ENCODE peak calls at places on chromosomes 1 and 21, in five cellular contexts. E, I, G, M and K are unnamed samples. For H3K27me3, the result is how much of the 10 kb centered on the place peaks cover.

GRCh38 chr1:171740987-171741871 is 636 bp downstream of the VAMP4 start:
- DNase-seq in G (no peak), E (peak), I (no peak), M (no peak), K (peak)

GRCh38 chr1:227959325-227959860 is 11.7 kb upstream of the WNT9A start:
- DNase-seq in G (peak), I (no peak), E (no peak), M (no peak), K (no peak)

GRCh38 chr1:62530516-62531154 is 66.7 kb upstream of the ANGPTL3 start:
- DNase-seq in I (no peak), E (no peak), M (peak), G (no peak), K (peak)

GRCh38 chr1:83787246-83787998 is 211.5 kb downstream of the TTLL7 start:
- DNase-seq in I (no peak), G (no peak), E (no peak), M (no peak), K (no peak)

GRCh38 chr1:172969611-172970010 is 81.1 kb downstream of the TNFSF18 start:
- DNase-seq in I (no peak), G (no peak), E (no peak), M (no peak), K (no peak)

GRCh38 chr1:87916965-87917364 is 588.3 kb downstream of the LMO4 start:
- DNase-seq in M (no peak), I (no peak), G (no peak), E (no peak), K (no peak)

GRCh38 chr1:151946366-151946764 is 37.1 kb upstream of the THEM4 start:
- DNase-seq in M (no peak), E (no peak), G (no peak), I (no peak), K (peak)

GRCh38 chr1:38029081-38029681 is 16.6 kb downstream of the UTP11 start:
- DNase-seq in G (no peak), E (no peak), M (no peak), I (no peak), K (no peak)

GRCh38 chr1:203555484-203556046 is 61.6 kb downstream of the OPTC start:
- DNase-seq in E (no peak), G (no peak), I (no peak), M (no peak), K (no peak)

GRCh38 chr1:210360852-210361477 is 32.3 kb downstream of the HHAT start:
- DNase-seq in E (no peak), M (no peak), G (no peak), I (no peak), K (peak)

GRCh38 chr1:2583871-2584341 is 2.7 kb upstream of the PRXL2B start:
- DNase-seq in G (peak), E (no peak), M (peak), I (no peak), K (peak)

GRCh38 chr21:34881894-34882371 is 167.2 kb downstream of the RUNX1 start:
- DNase-seq in I (no peak), G (no peak), M (no peak), E (no peak), K (peak)

GRCh38 chr1:22916469-22916817 is 56.2 kb downstream of the LACTBL1 start:
- DNase-seq in G (no peak), I (no peak), M (no peak), E (no peak), K (peak)

GRCh38 chr1:90405726-90406125 is 311.4 kb downstream of the BARHL2 start:
- DNase-seq in G (no peak), I (no peak), E (no peak), M (no peak), K (peak)

GRCh38 chr1:40140211-40140709 is 20.9 kb upstream of the RLF start:
- DNase-seq in E (no peak), G (no peak), M (no peak), I (no peak), K (peak)

GRCh38 chr1:6448749-6449631 is 17.0 kb downstream of the TNFRSF25 start:
- DNase-seq in M (no peak), I (no peak), E (no peak), G (no peak), K (no peak)

GRCh38 chr1:217953922-217954321 is 322.8 kb downstream of the SPATA17 start:
- DNase-seq in I (no peak), M (no peak), G (no peak), E (no peak), K (peak)

GRCh38 chr21:32371913-32372314 is 20.9 kb downstream of the URB1 start:
- DNase-seq in M (no peak), I (no peak), E (no peak), G (peak), K (peak)

GRCh38 chr1:180247580-180247979 is 17.5 kb downstream of the LHX4 start:
- DNase-seq in G (no peak), M (no peak), E (no peak), I (no peak), K (no peak)

GRCh38 chr1:200258447-200259375 is 151.1 kb downstream of the ZNF281 start:
- DNase-seq in I (no peak), M (no peak), G (no peak), E (no peak), K (peak)

GRCh38 chr1:154819628-154820590 is 50.2 kb downstream of the KCNN3 start:
- DNase-seq in E (no peak), G (no peak), M (no peak), I (no peak), K (peak)

GRCh38 chr1:118186026-118186425 is 998 bp upstream of the SPAG17 start:
- DNase-seq in I (no peak), G (no peak), M (no peak), E (no peak), K (no peak)

GRCh38 chr1:226708342-226708780 is 30.7 kb downstream of the ITPKB start:
- DNase-seq in E (no peak), G (no peak), I (no peak), M (no peak), K (peak)

GRCh38 chr1:232886304-232886703 is 64.1 kb upstream of the NTPCR start:
- DNase-seq in E (no peak), I (no peak), M (no peak), G (no peak), K (no peak)

GRCh38 chr1:20723537-20724363 is 5.9 kb upstream of the KIF17 start:
- DNase-seq in M (no peak), E (no peak), G (no peak), I (no peak), K (no peak)

GRCh38 chr1:154998818-154999650 is 3.6 kb upstream of the ZBTB7B start:
- DNase-seq in E (peak), M (no peak), G (peak), I (no peak), K (peak)

GRCh38 chr1:184792450-184792969 is 37.9 kb upstream of the EDEM3 start:
- DNase-seq in G (no peak), M (peak), E (no peak), I (peak), K (peak)

GRCh38 chr1:35715568-35716002 is 3.1 kb downstream of the C1orf216 start:
- DNase-seq in I (no peak), G (peak), M (peak), E (peak), K (peak)

GRCh38 chr1:218361298-218362065 is 16.3 kb downstream of the TGFB2 start:
- DNase-seq in E (no peak), I (no peak), M (no peak), G (no peak), K (peak)

GRCh38 chr1:10236405-10237156 is 26.2 kb downstream of the KIF1B start:
- DNase-seq in I (no peak), G (no peak), E (no peak), M (no peak), K (no peak)

GRCh38 chr1:48661726-48662483 is 114.8 kb downstream of the BEND5 start:
- DNase-seq in E (no peak), M (no peak), G (no peak), I (no peak), K (no peak)

GRCh38 chr1:41870076-41870562 is 48.6 kb downstream of the HIVEP3 start:
- DNase-seq in I (no peak), G (no peak), E (no peak), M (no peak), K (peak)

GRCh38 chr1:172286629-172287076 is 133.8 kb upstream of the C1orf105 start:
- DNase-seq in G (no peak), M (no peak), I (no peak), E (no peak), K (peak)

GRCh38 chr1:151714820-151715725 is 1.5 kb downstream of the CELF3 start:
- DNase-seq in I (no peak), M (no peak), G (no peak), E (no peak), K (no peak)

GRCh38 chr1:57857809-57858208 is 433.9 kb upstream of the DAB1 start:
- DNase-seq in G (no peak), E (no peak), I (no peak), M (no peak), K (peak)

GRCh38 chr1:168112673-168113305 is 23.9 kb downstream of the GPR161 start:
- DNase-seq in M (no peak), I (no peak), E (no peak), G (no peak), K (peak)

GRCh38 chr1:94316836-94317789 is 79.7 kb upstream of the ARHGAP29 start:
- DNase-seq in M (no peak), I (no peak), E (no peak), G (no peak), K (peak)

GRCh38 chr1:92066321-92066720 is 8.9 kb downstream of the SETSIP start:
- DNase-seq in M (no peak), I (no peak), G (no peak), E (no peak), K (no peak)

GRCh38 chr1:8598783-8599182 is 218.7 kb downstream of the RERE start:
- DNase-seq in E (no peak), M (no peak), G (no peak), I (no peak), K (no peak)

GRCh38 chr1:8597455-8597854 is 220.0 kb downstream of the RERE start:
- DNase-seq in G (no peak), M (no peak), I (no peak), E (no peak), K (no peak)

GRCh38 chr1:8600336-8600735 is 217.1 kb downstream of the RERE start:
- DNase-seq in M (no peak), I (no peak), G (no peak), E (no peak), K (no peak)

GRCh38 chr1:8599813-8600212 is 217.6 kb downstream of the RERE start:
- DNase-seq in G (no peak), I (no peak), E (no peak), M (no peak), K (no peak)

GRCh38 chr1:8598060-8598724 is 219.2 kb downstream of the RERE start:
- DNase-seq in M (peak), I (no peak), G (no peak), E (no peak), K (peak)
- H3K4me3 ChIP-seq in M (no peak), I (peak), G (no peak), E (no peak), K (no peak)

GRCh38 chr1:50423670-50424000 is 392 bp upstream of the DMRTA2 start:
- DNase-seq in M (no peak), E (no peak), G (no peak), I (no peak), K (peak)
- H3K27me3 ChIP-seq in M (under half), E (under half), G (half or more), I (half or more), K (half or more)

GRCh38 chr1:240854367-240854766 is 242.4 kb upstream of the GREM2 start:
- DNase-seq in M (no peak), G (no peak), I (no peak), E (no peak), K (no peak)
- TF ChIP-seq CTCF in M (no peak), G (no peak), I (no peak), E (no peak), K (no peak)

GRCh38 chr1:157359309-157360020 is 192.8 kb downstream of the FCRL5 start:
- DNase-seq in G (no peak), M (no peak), E (no peak), I (no peak), K (peak)
- H3K4me3 ChIP-seq in G (no peak), M (no peak), E (no peak), I (no peak), K (no peak)